ENCODE peak calls at places on chromosomes 2 and 18, in nine cellular contexts. C is heart left ventricle, Y is endothelial cell of umbilical vein, L is breast epithelium, O is adrenal gland, H is ovary, Z is HCT116, Q is tibial nerve, F is A549. G is an unnamed sample.

GRCh38 chr2:45585267-45585861 is 25.7 kb downstream of the SRBD1 start:
- DNase-seq in C (no peak), Y (peak), L (no peak), O (no peak), H (no peak), Z (peak), Q (peak), F (peak), G (no peak)

GRCh38 chr2:235939471-235939870 is 228.7 kb downstream of the GBX2 start:
- DNase-seq in C (no peak), Y (no peak), L (peak), O (no peak), H (no peak), Z (no peak), Q (no peak), F (no peak), G (no peak)

GRCh38 chr18:23274638-23275482 is 139.6 kb downstream of the CABLES1 start:
- DNase-seq in C (no peak), Y (no peak), L (no peak), O (no peak), H (no peak), Z (no peak), Q (no peak), F (no peak), G (no peak)

GRCh38 chr2:234577191-234577590 is 80.3 kb upstream of the ARL4C start:
- DNase-seq in C (no peak), Y (no peak), L (no peak), O (no peak), H (no peak), Z (no peak), Q (no peak), F (no peak), G (no peak)

GRCh38 chr2:211598238-211598637 is 940.4 kb downstream of the ERBB4 start:
- DNase-seq in C (no peak), Y (no peak), L (no peak), O (no peak), H (no peak), Z (no peak), Q (no peak), F (no peak), G (no peak)

GRCh38 chr18:6881034-6881800 is 151.7 kb downstream of the ARHGAP28 start:
- DNase-seq in C (no peak), Y (no peak), L (no peak), O (peak), H (no peak), Z (no peak), Q (peak), F (no peak), G (peak)

GRCh38 chr18:78974115-78974740 is 5.4 kb upstream of the SALL3 start:
- DNase-seq in C (no peak), Y (no peak), L (no peak), O (no peak), H (no peak), Z (no peak), Q (no peak), F (no peak), G (no peak)

GRCh38 chr2:154133823-154134222 is 262.1 kb downstream of the GALNT13 start:
- DNase-seq in C (no peak), Y (no peak), L (no peak), O (no peak), H (no peak), Z (no peak), Q (peak), F (no peak), G (no peak)

GRCh38 chr2:171702781-171703556 is 15.7 kb downstream of the DYNC1I2 start:
- DNase-seq in C (no peak), Y (peak), L (no peak), O (no peak), H (no peak), Z (no peak), Q (no peak), F (no peak), G (no peak)

GRCh38 chr2:70987386-70987785 is 7.3 kb downstream of the TEX261 start:
- DNase-seq in C (no peak), Y (no peak), L (no peak), O (peak), H (no peak), Z (no peak), Q (no peak), F (no peak), G (no peak)

GRCh38 chr2:8543412-8544167 is 138.3 kb upstream of the ID2 start:
- DNase-seq in C (peak), Y (no peak), L (no peak), O (peak), H (no peak), Z (no peak), Q (peak), F (no peak), G (no peak)

GRCh38 chr18:48843162-48843561 is 107.6 kb downstream of the SMAD7 start:
- DNase-seq in C (no peak), Y (no peak), L (no peak), O (no peak), H (peak), Z (no peak), Q (no peak), F (no peak), G (no peak)
- H3K4me3 ChIP-seq in C (no peak), Y (no peak), L (no peak), O (no peak), H (no peak), Z (no peak), Q (no peak), F (no peak), G (no peak)

DNA sequence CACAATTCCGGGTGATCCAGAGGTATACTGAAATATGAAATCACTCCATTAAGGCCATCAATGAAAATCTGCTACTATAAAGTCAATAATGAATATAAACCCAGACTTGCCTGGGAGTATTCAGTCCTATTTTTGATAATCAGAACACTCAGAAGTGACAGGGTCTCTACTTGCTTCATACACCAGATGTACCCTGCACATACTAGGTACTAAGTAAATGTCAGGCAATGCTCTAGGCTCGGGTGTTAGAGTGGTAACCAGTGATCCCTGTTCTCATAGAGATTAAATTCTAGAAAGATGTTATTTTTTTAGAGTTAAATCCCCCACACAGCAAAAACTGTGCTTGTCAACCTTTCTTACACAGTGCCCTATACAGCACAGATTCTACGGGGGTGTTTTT is 12.3 kb downstream of the STAT1 start:
- DNase-seq in C (no peak), Y (no peak), L (no peak), O (no peak), H (no peak), Z (no peak), Q (no peak), F (no peak), G (no peak)
- TF ChIP-seq POLR2A in C (no peak), Y (peak), L (no peak), O (no peak), H (no peak), Z (no peak), Q (no peak), F (no peak), G (no peak)

GRCh38 chr2:157442136-157442535 is 1.8 kb downstream of the CYTIP start:
- DNase-seq in C (no peak), Y (no peak), L (no peak), O (no peak), H (no peak), Z (no peak), Q (no peak), F (no peak), G (no peak)
- H3K4me3 ChIP-seq in C (peak), Y (no peak), L (peak), O (peak), H (no peak), Z (no peak), Q (peak), F (no peak), G (no peak)

GRCh38 chr2:74457549-74458131 is 598 bp upstream of the WBP1 start:
- DNase-seq in C (peak), Y (no peak), L (peak), O (peak), H (peak), Z (no peak), Q (no peak), F (peak), G (peak)
- TF ChIP-seq POLR2A in C (peak), Y (no peak), L (peak), O (peak), H (peak), Z (peak), Q (peak), F (peak), G (peak)